ENCODE peak calls at places on chromosomes 4 and X, in four cellular contexts. U is prostate gland, V is adrenal gland, H is GM23338. G is an unnamed sample.

GRCh38 chr4:119025916-119026661 is 109.5 kb upstream of the MYOZ2 start:
- DNase-seq in U (peak), V (no peak), H (no peak), G (no peak)

GRCh38 chrX:53682885-53683555 is 3.5 kb downstream of the HUWE1 start:
- DNase-seq in U (no peak), V (peak), H (peak), G (peak)

GRCh38 chrX:132488819-132489255 is at the start of gene MBNL3:
- DNase-seq in U (peak), V (peak), H (peak), G (peak)

GRCh38 chr4:105991726-105992125 is 96.5 kb downstream of the NPNT start:
- DNase-seq in U (no peak), V (no peak), H (no peak), G (no peak)

GRCh38 chrX:87578978-87579377 is 61.4 kb downstream of the KLHL4 start:
- DNase-seq in U (no peak), V (no peak), H (peak), G (peak)

GRCh38 chr4:76420901-76421581 is at the start of gene CCDC158:
- DNase-seq in U (no peak), V (no peak), H (peak), G (no peak)

GRCh38 chr4:76588268-76588667 is 153.2 kb downstream of the SHROOM3 start:
- DNase-seq in U (no peak), V (no peak), H (peak), G (peak)

GRCh38 chr4:5922556-5922955 is 29.7 kb upstream of the CRMP1 start:
- DNase-seq in U (no peak), V (no peak), H (no peak), G (no peak)

GRCh38 chr4:15469402-15470148 is at the start of gene CC2D2A:
- DNase-seq in U (no peak), V (peak), H (peak), G (peak)

GRCh38 chr4:40579983-40580382 is 49.7 kb downstream of the RBM47 start:
- DNase-seq in U (no peak), V (no peak), H (no peak), G (no peak)

GRCh38 chr4:15427715-15428114 is at the start of gene C1QTNF7:
- DNase-seq in U (no peak), V (no peak), H (no peak), G (no peak)

GRCh38 chr4:4428966-4429875 is 42.3 kb downstream of the NSG1 start:
- DNase-seq in U (no peak), V (no peak), H (no peak), G (no peak)

GRCh38 chr4:65954416-65954815 is 284.1 kb upstream of the EPHA5 start:
- DNase-seq in U (no peak), V (no peak), H (no peak), G (no peak)

GRCh38 chrX:155028749-155029360 is 2.2 kb downstream of the FUNDC2 start:
- DNase-seq in U (no peak), V (no peak), H (no peak), G (no peak)

GRCh38 chrX:136652822-136653723 is 5.1 kb downstream of the CD40LG start:
- DNase-seq in U (no peak), V (no peak), H (no peak), G (no peak)

GRCh38 chrX:71254092-71254941 is at the start of gene ZMYM3:
- DNase-seq in U (peak), V (peak), H (peak), G (peak)

GRCh38 chrX:71253253-71254091 is 468 bp downstream of the ZMYM3 start:
- DNase-seq in U (peak), V (peak), H (peak), G (peak)

GRCh38 chrX:71251456-71251973 is 2.4 kb downstream of the ZMYM3 start:
- DNase-seq in U (no peak), V (no peak), H (peak), G (no peak)

GRCh38 chrX:71252221-71252620 is 1.7 kb downstream of the ZMYM3 start:
- DNase-seq in U (no peak), V (no peak), H (no peak), G (no peak)

GRCh38 chrX:71256051-71256450 is 2.1 kb upstream of the ZMYM3 start:
- DNase-seq in U (no peak), V (no peak), H (no peak), G (no peak)
- H3K27ac ChIP-seq in U (no peak), V (peak), H (no peak), G (peak)

GRCh38 chr4:27178066-27178465 is 317.4 kb downstream of the STIM2 start:
- DNase-seq in U (no peak), V (peak), H (no peak), G (no peak)

GRCh38 chr4:27181672-27182071 is 321.0 kb downstream of the STIM2 start:
- DNase-seq in U (no peak), V (no peak), H (no peak), G (no peak)

GRCh38 chr4:27176881-27177280 is 316.2 kb downstream of the STIM2 start:
- DNase-seq in U (no peak), V (no peak), H (no peak), G (no peak)

GRCh38 chr4:27176400-27176799 is 315.8 kb downstream of the STIM2 start:
- DNase-seq in U (no peak), V (no peak), H (peak), G (peak)
- TF ChIP-seq CTCF in U (peak), V (peak), H (peak), G (peak)

GRCh38 chr4:52057196-52057595 is 6.1 kb downstream of the SPATA18 start:
- DNase-seq in U (no peak), V (no peak), H (no peak), G (no peak)

GRCh38 chr4:52054254-52054653 is 3.1 kb downstream of the SPATA18 start:
- DNase-seq in U (no peak), V (no peak), H (no peak), G (no peak)

GRCh38 chr4:52052475-52052780 is 1.3 kb downstream of the SPATA18 start:
- DNase-seq in U (peak), V (no peak), H (peak), G (no peak)

GRCh38 chr4:52059372-52059771 is 8.3 kb downstream of the SPATA18 start:
- DNase-seq in U (peak), V (no peak), H (no peak), G (no peak)

DNA sequence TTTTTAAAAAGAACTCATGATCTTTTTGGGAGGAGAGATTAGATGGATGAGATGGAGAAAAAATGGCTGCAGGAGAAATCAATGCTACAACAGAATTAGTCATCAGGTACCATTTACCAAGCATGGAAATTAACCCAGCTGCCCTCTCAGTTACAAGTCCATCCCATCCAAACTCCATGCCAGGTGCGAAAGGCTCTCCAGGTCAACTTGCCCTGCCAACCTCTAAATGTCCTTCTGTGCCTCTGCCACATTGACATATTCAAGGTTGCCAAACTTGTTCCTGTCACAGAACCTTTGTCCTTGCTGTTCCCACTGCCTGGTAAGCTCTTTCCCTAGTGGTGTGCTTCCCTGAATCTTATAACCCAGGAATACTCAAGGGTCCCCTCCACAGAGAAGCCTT is 7.2 kb downstream of the SPATA18 start:
- DNase-seq in U (no peak), V (no peak), H (no peak), G (no peak)
- H3K27ac ChIP-seq in U (no peak), V (no peak), H (no peak), G (no peak)

DNA sequence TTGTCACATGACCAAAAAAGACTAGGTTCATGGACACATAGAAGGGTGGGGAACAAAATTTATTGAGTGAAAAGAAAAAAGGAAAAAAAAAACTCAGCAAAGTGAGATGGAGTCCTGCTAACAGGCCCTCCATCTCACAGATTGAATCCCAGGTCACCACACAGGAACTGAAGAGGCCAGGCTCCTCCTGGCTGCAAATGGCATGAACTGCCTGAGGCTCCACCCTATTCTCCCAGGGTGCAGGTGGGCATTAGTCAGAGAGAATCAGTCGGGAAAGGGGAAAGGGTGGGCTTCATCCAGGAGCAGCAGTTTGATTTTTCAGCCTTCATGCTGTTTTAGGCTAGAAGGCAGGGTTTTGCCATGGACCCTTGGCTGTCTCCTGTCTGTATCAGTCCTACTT is 128.5 kb upstream of the GRID2 start:
- DNase-seq in U (no peak), V (no peak), H (peak), G (peak)
- TF ChIP-seq CTCF in U (no peak), V (no peak), H (peak), G (peak)

DNA sequence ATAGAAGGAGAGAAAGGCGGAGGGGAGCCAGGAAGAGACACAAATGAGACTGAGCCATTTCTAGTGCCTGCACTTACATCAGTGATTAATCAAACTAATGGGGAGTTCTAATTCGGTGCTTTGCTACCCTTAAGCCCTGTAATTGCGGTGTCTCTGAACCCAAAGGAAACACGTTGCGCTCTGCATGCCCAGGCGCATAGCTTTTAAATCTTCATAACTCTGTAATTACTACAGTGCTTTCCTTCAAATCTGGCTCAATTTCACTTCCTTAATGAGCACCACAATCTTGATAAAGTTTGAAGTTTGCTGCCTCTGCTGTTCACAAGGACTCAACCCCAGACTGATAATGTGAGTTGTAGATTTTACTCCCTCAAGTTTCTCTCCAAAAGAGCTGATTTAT is 5.7 kb upstream of the NHS start:
- DNase-seq in U (no peak), V (no peak), H (no peak), G (no peak)
- H3K27ac ChIP-seq in U (no peak), V (no peak), H (no peak), G (no peak)

GRCh38 chrX:148380107-148380506 is 120.3 kb upstream of the AFF2 start:
- DNase-seq in U (no peak), V (no peak), H (no peak), G (no peak)

GRCh38 chrX:148371251-148371650 is 129.2 kb upstream of the AFF2 start:
- DNase-seq in U (no peak), V (no peak), H (no peak), G (no peak)

GRCh38 chrX:148380614-148381561 is 119.5 kb upstream of the AFF2 start:
- DNase-seq in U (no peak), V (no peak), H (no peak), G (no peak)

GRCh38 chrX:148372925-148373324 is 127.5 kb upstream of the AFF2 start:
- DNase-seq in U (no peak), V (no peak), H (no peak), G (no peak)

GRCh38 chrX:148376342-148376741 is 124.1 kb upstream of the AFF2 start:
- DNase-seq in U (no peak), V (no peak), H (no peak), G (no peak)
- TF ChIP-seq CTCF in U (no peak), V (no peak), H (no peak), G (no peak)

GRCh38 chrX:17374619-17375360 is at the start of gene NHS:
- DNase-seq in U (peak), V (peak), H (peak), G (peak)
- H3K27ac ChIP-seq in U (peak), V (peak), H (no peak), G (no peak)

GRCh38 chrX:140526138-140526537 is 21.3 kb upstream of the SOX3 start:
- DNase-seq in U (no peak), V (no peak), H (peak), G (peak)
- TF ChIP-seq CTCF in U (no peak), V (no peak), H (peak), G (no peak)

GRCh38 chr4:163556650-163557391 is 62.3 kb downstream of the TMA16 start:
- DNase-seq in U (no peak), V (no peak), H (no peak), G (no peak)
- H3K27ac ChIP-seq in U (no peak), V (no peak), H (no peak), G (no peak)

DNA sequence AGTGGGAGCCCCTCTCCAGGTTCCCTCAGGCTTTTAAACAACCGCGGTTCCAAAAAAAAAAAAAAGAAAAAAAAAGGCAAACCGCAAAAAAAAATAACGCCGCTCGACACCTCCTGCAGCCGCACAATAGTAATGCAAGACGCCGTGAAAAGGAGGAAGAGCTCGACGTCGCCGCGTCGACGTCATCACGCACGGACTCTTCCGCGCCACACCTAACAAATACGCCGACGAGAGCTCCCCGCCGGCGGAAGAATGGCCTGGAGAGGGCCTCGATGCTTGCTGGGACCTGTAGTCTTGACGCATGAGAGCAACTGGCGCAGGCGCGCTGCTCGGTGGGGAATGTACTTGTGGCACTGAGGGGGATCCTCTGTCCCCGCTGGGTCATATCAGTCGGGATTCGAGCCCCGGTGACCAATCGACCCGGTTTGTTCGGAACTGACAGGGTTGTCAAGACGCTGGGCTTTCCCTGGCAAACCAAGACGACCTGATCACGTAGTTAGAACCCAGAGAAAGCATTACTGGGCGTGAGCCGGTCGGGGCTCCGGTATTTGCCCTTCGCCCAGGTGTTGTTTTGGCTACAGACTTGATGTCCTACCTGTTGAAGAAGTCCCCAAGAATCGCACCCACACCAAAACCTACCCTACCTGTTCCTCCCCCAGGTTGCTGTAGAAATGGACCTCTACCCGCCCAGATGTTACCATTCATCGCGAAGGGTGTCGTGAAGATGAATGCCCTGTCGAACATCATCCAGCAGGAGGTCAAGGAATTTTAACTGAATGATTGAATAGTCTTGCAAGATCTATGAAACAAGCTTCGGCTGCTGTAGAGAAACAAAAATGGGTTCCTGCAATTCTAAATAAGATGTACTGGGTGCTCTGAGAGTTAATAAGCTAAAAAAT is at the start of gene CBR4:
- DNase-seq in U (peak), V (peak), H (peak), G (peak)
- TF ChIP-seq CTCF in U (peak), V (peak), H (no peak), G (peak)

G was measured in neural progenitor cell.